ENCODE peak calls at places on chromosomes 6 and 20, in four cellular contexts. O is H1, G is GM12878, H is K562. D is an unnamed sample.

GRCh38 chr20:45951474-45951873 is 17.0 kb downstream of the PCIF1 start:
- DNase-seq in O (no peak), G (no peak), H (no peak), D (no peak)

GRCh38 chr20:50110141-50111047 is 2.6 kb downstream of the UBE2V1 start:
- DNase-seq in O (no peak), G (peak; percentile 52), H (no peak), D (no peak)

GRCh38 chr6:17998442-17998841 is 11.0 kb upstream of the KIF13A start:
- DNase-seq in O (no peak), G (no peak), H (no peak), D (no peak)

GRCh38 chr20:4730782-4731181 is 9.1 kb downstream of the PRND start:
- DNase-seq in O (no peak), G (no peak), H (no peak), D (no peak)

GRCh38 chr6:47103931-47104330 is 61.8 kb upstream of the ADGRF1 start:
- DNase-seq in O (no peak), G (no peak), H (no peak), D (no peak)

GRCh38 chr6:150690681-150691080 is 91.0 kb downstream of the PLEKHG1 start:
- DNase-seq in O (no peak), G (no peak), H (no peak), D (no peak)

GRCh38 chr20:9590189-9590588 is 75.8 kb downstream of the LAMP5 start:
- DNase-seq in O (no peak), G (no peak), H (no peak), D (no peak)

GRCh38 chr20:1674361-1674760 is 16.8 kb upstream of the SIRPG start:
- DNase-seq in O (no peak), G (no peak), H (no peak), D (no peak)

GRCh38 chr6:142350309-142350708 is 48.5 kb downstream of the ADGRG6 start:
- DNase-seq in O (no peak), G (no peak), H (no peak), D (no peak)

GRCh38 chr6:235763-236360 is 56.4 kb upstream of the DUSP22 start:
- DNase-seq in O (no peak), G (peak; percentile 85), H (no peak), D (no peak)

GRCh38 chr20:51473771-51474170 is 68.7 kb downstream of the NFATC2 start:
- DNase-seq in O (no peak), G (no peak), H (no peak), D (no peak)

GRCh38 chr6:32118782-32119628 is 9.0 kb downstream of the ATF6B start:
- DNase-seq in O (peak; percentile 73), G (peak; percentile 24), H (peak; percentile 89), D (peak; percentile 83)

GRCh38 chr6:90294614-90294988 is 2.0 kb downstream of the BACH2 start:
- DNase-seq in O (no peak), G (no peak), H (no peak), D (peak; percentile 21)

GRCh38 chr20:36314734-36315544 is 8.8 kb downstream of the DLGAP4 start:
- DNase-seq in O (no peak), G (no peak), H (peak; percentile 21), D (no peak)

GRCh38 chr20:39849664-39850063 is 839.4 kb downstream of the MAFB start:
- DNase-seq in O (no peak), G (no peak), H (no peak), D (peak; percentile 70)

GRCh38 chr6:90216081-90216977 is 80.3 kb downstream of the BACH2 start:
- DNase-seq in O (no peak), G (no peak), H (no peak), D (no peak)

GRCh38 chr6:30169658-30170614 is 6.6 kb downstream of the TRIM15 start:
- DNase-seq in O (no peak), G (peak; percentile 20), H (peak; percentile 59), D (peak; percentile 73)

GRCh38 chr6:160102956-160103824 is 18.4 kb upstream of the SLC22A1 start:
- DNase-seq in O (no peak), G (no peak), H (peak; percentile 52), D (peak; percentile 45)

GRCh38 chr20:38723982-38724602 is at the start of gene SLC32A1:
- DNase-seq in O (no peak), G (no peak), H (no peak), D (peak; percentile 81)

GRCh38 chr20:35093245-35093884 is 758 bp upstream of the TRPC4AP start:
- DNase-seq in O (no peak), G (no peak), H (peak; percentile 28), D (no peak)

GRCh38 chr6:125792172-125792571 is 1.4 kb downstream of the NCOA7 start:
- DNase-seq in O (no peak), G (no peak), H (no peak), D (no peak)

GRCh38 chr20:39961667-39962066 is 727.4 kb downstream of the MAFB start:
- DNase-seq in O (no peak), G (no peak), H (no peak), D (no peak)

GRCh38 chr6:39876826-39877225 is 57.4 kb downstream of the MOCS1 start:
- DNase-seq in O (no peak), G (no peak), H (no peak), D (no peak)

GRCh38 chr6:129055796-129056195 is 172.9 kb downstream of the LAMA2 start:
- DNase-seq in O (no peak), G (no peak), H (no peak), D (no peak)

GRCh38 chr6:77657365-77657764 is 4.5 kb downstream of the MEI4 start:
- DNase-seq in O (no peak), G (no peak), H (no peak), D (no peak)

GRCh38 chr20:48631114-48632016 is 196.4 kb downstream of the PREX1 start:
- DNase-seq in O (no peak), G (no peak), H (no peak), D (peak; percentile 65)

GRCh38 chr6:156780117-156780641 is 3.0 kb downstream of the ARID1B start:
- DNase-seq in O (no peak), G (peak; percentile 71), H (peak; percentile 81), D (peak; percentile 68)

GRCh38 chr20:50729925-50730764 is 1.2 kb upstream of the PARD6B start:
- DNase-seq in O (no peak), G (no peak), H (peak; percentile 25), D (peak; percentile 28)

GRCh38 chr6:136225496-136225895 is 24.6 kb downstream of the MTFR2 start:
- DNase-seq in O (no peak), G (no peak), H (no peak), D (no peak)

GRCh38 chr6:26593278-26594127 is 3.2 kb upstream of the ABT1 start:
- DNase-seq in O (no peak), G (no peak), H (no peak), D (no peak)

GRCh38 chr20:44644384-44645131 is 6.9 kb downstream of the ADA start:
- DNase-seq in O (no peak), G (peak; percentile 70), H (no peak), D (no peak)

GRCh38 chr6:140535511-140535910 is 1161.1 kb upstream of the CITED2 start:
- DNase-seq in O (no peak), G (no peak), H (no peak), D (no peak)

GRCh38 chr20:63182946-63183415 is 33.0 kb downstream of the YTHDF1 start:
- DNase-seq in O (no peak), G (no peak), H (no peak), D (no peak)

GRCh38 chr6:12898603-12899002 is 182.0 kb downstream of the PHACTR1 start:
- DNase-seq in O (no peak), G (no peak), H (no peak), D (no peak)

GRCh38 chr20:44780226-44780625 is 30.1 kb downstream of the RIMS4 start:
- DNase-seq in O (no peak), G (no peak), H (peak; percentile 50), D (no peak)

GRCh38 chr20:62405108-62405980 is 1.7 kb downstream of the CABLES2 start:
- DNase-seq in O (no peak), G (no peak), H (peak; percentile 64), D (peak; percentile 87)

GRCh38 chr6:48957781-48958180 is 505.3 kb downstream of the MMUT start:
- DNase-seq in O (no peak), G (no peak), H (no peak), D (no peak)

GRCh38 chr6:157996201-157996712 is 14.6 kb downstream of the SYNJ2 start:
- DNase-seq in O (no peak), G (no peak), H (peak; percentile 48), D (no peak)

GRCh38 chr6:147958683-147959082 is 384.0 kb upstream of the SASH1 start:
- DNase-seq in O (no peak), G (no peak), H (no peak), D (no peak)

GRCh38 chr6:28693751-28694443 is 168.2 kb downstream of the GPX5 start:
- DNase-seq in O (no peak), G (no peak), H (no peak), D (no peak)

GRCh38 chr6:28693033-28693750 is 167.5 kb downstream of the GPX5 start:
- DNase-seq in O (peak; percentile 66), G (no peak), H (no peak), D (no peak)

GRCh38 chr6:28695671-28696537 is 170.2 kb downstream of the GPX5 start:
- DNase-seq in O (no peak), G (no peak), H (no peak), D (no peak)
- TF ChIP-seq NRF1 in O (no peak), G (no peak), H (no peak), D (no peak)

DNA sequence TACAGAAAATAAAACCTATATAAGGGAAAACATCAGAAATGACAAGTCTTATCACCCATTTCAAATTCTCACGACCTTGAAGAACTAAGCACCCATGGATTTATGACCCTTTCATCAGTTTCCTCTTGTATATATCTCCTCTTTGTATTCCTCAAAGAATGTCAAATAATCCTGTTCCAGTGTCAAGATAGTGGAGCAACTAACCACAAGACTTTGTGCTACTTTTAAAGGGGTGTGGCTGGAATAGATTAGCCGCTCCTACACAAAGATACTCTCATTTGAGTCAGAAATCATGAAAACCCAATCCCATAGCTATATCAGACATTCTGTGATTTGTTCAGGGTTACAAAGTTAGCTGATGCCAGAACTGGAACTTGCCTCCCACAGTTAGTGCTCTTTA is 6.6 kb downstream of the REPS1 start:
- DNase-seq in O (no peak), G (no peak), H (no peak), D (no peak)
- TF ChIP-seq TAF1 in O (no peak), G (no peak), H (no peak), D (no peak)

GRCh38 chr6:53894086-53894485 is 99.3 kb downstream of the LRRC1 start:
- DNase-seq in O (no peak), G (no peak), H (no peak), D (no peak)
- TF ChIP-seq NRF1 in O (no peak), G (no peak), H (no peak), D (no peak)

GRCh38 chr6:167552961-167553360 is 228.1 kb downstream of the TTLL2 start:
- DNase-seq in O (no peak), G (no peak), H (no peak), D (no peak)

GRCh38 chr6:167551634-167552630 is 227.0 kb downstream of the TTLL2 start:
- DNase-seq in O (no peak), G (no peak), H (no peak), D (no peak)

GRCh38 chr6:167549187-167549586 is 224.3 kb downstream of the TTLL2 start:
- DNase-seq in O (no peak), G (no peak), H (no peak), D (no peak)

GRCh38 chr6:167553716-167554115 is 228.8 kb downstream of the TTLL2 start:
- DNase-seq in O (no peak), G (no peak), H (no peak), D (no peak)

GRCh38 chr6:167550936-167551633 is 226.2 kb downstream of the TTLL2 start:
- DNase-seq in O (no peak), G (no peak), H (no peak), D (no peak)
- TF ChIP-seq TAF1 in O (no peak), G (no peak), H (no peak), D (no peak)

D was measured in SK-N-SH.